ENCODE peak calls at places on chromosomes 16 and 17, in nine cellular contexts. A is naive B cell, K is heart right ventricle, R is cardiac septum, J is hypothalamus, N is substantia nigra, O is NCI-H2171, Z is GM04504, Y is caudate nucleus. U is an unnamed sample.

GRCh38 chr17:57335195-57335792 is 79.0 kb downstream of the MSI2 start:
- DNase-seq in R (no peak), Y (no peak), J (no peak), K (no peak), N (no peak), Z (no peak), A (no peak), O (no peak), U (no peak)

GRCh38 chr17:78759203-78759968 is 22.7 kb downstream of the CYTH1 start:
- DNase-seq in O (peak; percentile 40), N (no peak), J (no peak), Z (no peak), Y (no peak), R (peak; percentile 88), A (peak; percentile 86), K (peak; percentile 70), U (no peak)

GRCh38 chr16:27405546-27406451 is 3.8 kb downstream of the IL21R start:
- DNase-seq in J (no peak), K (no peak), O (no peak), Y (no peak), R (no peak), Z (no peak), A (no peak), N (no peak), U (no peak)

GRCh38 chr16:4556112-4556511 is at the start of gene C16orf96:
- DNase-seq in O (no peak), Z (no peak), R (no peak), A (no peak), K (no peak), N (no peak), J (no peak), Y (no peak), U (no peak)

GRCh38 chr17:79010304-79010646 is 711 bp upstream of the CANT1 start:
- DNase-seq in K (peak; percentile 14), O (no peak), A (no peak), Y (no peak), N (no peak), J (no peak), R (peak; percentile 73), Z (no peak), U (no peak)

GRCh38 chr16:62478903-62479458 is 442.7 kb upstream of the CDH8 start:
- DNase-seq in Z (no peak), J (no peak), R (no peak), A (no peak), N (no peak), K (no peak), O (no peak), Y (no peak), U (no peak)

GRCh38 chr17:79203657-79204056 is 129.0 kb downstream of the ENGASE start:
- DNase-seq in K (no peak), J (no peak), O (no peak), Z (no peak), A (no peak), N (no peak), R (no peak), Y (no peak), U (no peak)

GRCh38 chr16:29151317-29151716 is 166.5 kb downstream of the LAT start:
- DNase-seq in K (no peak), A (no peak), R (no peak), Z (no peak), J (no peak), Y (no peak), N (no peak), O (no peak), U (no peak)

GRCh38 chr16:56589141-56590039 is at the start of gene MT3:
- DNase-seq in K (peak; percentile 17), A (no peak), N (peak; percentile 85), O (no peak), J (peak; percentile 61), Z (no peak), Y (peak; percentile 64), R (no peak), U (peak; percentile 88)

GRCh38 chr17:50948711-50949110 is 82.6 kb upstream of the TOB1 start:
- DNase-seq in Z (no peak), R (peak; percentile 62), N (no peak), J (no peak), Y (no peak), O (no peak), K (no peak), A (no peak), U (no peak)

GRCh38 chr16:84207869-84208268 is 16.9 kb downstream of the ADAD2 start:
- DNase-seq in J (no peak), K (no peak), A (no peak), R (no peak), O (peak; percentile 15), N (no peak), Z (no peak), Y (no peak), U (no peak)

GRCh38 chr17:64146418-64147109 is 16.6 kb upstream of the ERN1 start:
- DNase-seq in A (peak; percentile 34), J (no peak), R (no peak), Z (no peak), O (no peak), Y (peak; percentile 44), N (peak; percentile 48), K (peak; percentile 60), U (peak; percentile 62)

GRCh38 chr17:65100316-65101140 is 36.6 kb upstream of the RGS9 start:
- DNase-seq in J (peak; percentile 72), Y (peak; percentile 80), O (peak; percentile 75), A (peak; percentile 79), K (peak; percentile 91), Z (no peak), R (peak; percentile 96), N (peak; percentile 78), U (peak; percentile 90)

GRCh38 chr16:84513111-84514065 is 8.9 kb upstream of the MEAK7 start:
- DNase-seq in R (no peak), A (no peak), O (no peak), Y (no peak), J (no peak), K (no peak), N (no peak), Z (no peak), U (no peak)

GRCh38 chr17:81317436-81317821 is 22.3 kb upstream of the SLC38A10 start:
- DNase-seq in K (no peak), O (no peak), A (no peak), Z (no peak), N (no peak), R (no peak), J (no peak), Y (no peak), U (no peak)

GRCh38 chr17:688100-688989 is 26.3 kb downstream of the VPS53 start:
- DNase-seq in Z (no peak), J (no peak), A (no peak), O (no peak), R (no peak), K (no peak), N (no peak), Y (no peak), U (no peak)

GRCh38 chr17:50575581-50576210 is 15.2 kb downstream of the CACNA1G start:
- DNase-seq in A (no peak), Y (no peak), R (no peak), N (no peak), Z (no peak), K (no peak), J (no peak), O (peak; percentile 34), U (no peak)

GRCh38 chr17:14048169-14048568 is 21.1 kb upstream of the COX10 start:
- DNase-seq in A (no peak), Y (no peak), N (no peak), Z (no peak), O (no peak), K (no peak), J (no peak), R (no peak), U (no peak)

GRCh38 chr17:31318298-31319190 is 2.9 kb downstream of the EVI2A start:
- DNase-seq in R (no peak), J (no peak), Z (no peak), Y (peak; percentile 36), A (peak; percentile 39), K (peak; percentile 30), O (no peak), N (peak; percentile 52), U (peak; percentile 67)

GRCh38 chr17:6570731-6571465 is 14.5 kb upstream of the PITPNM3 start:
- DNase-seq in J (no peak), A (no peak), Z (no peak), K (no peak), Y (no peak), O (no peak), R (no peak), N (no peak), U (no peak)

GRCh38 chr17:73841431-73842060 is 197.3 kb upstream of the SDK2 start:
- DNase-seq in A (no peak), Y (no peak), O (no peak), J (no peak), Z (no peak), N (no peak), K (no peak), R (no peak), U (peak; percentile 32)

GRCh38 chr17:77451271-77451893 is 310.6 kb downstream of the SEC14L1 start:
- DNase-seq in K (peak; percentile 79), Y (peak; percentile 72), R (peak; percentile 88), N (peak; percentile 82), Z (no peak), J (peak; percentile 61), O (peak; percentile 58), A (peak; percentile 58), U (peak; percentile 86)

GRCh38 chr17:36899250-36900129 is 37.8 kb upstream of the LHX1 start:
- DNase-seq in R (no peak), O (peak; percentile 55), K (no peak), Z (no peak), Y (no peak), A (no peak), N (no peak), J (no peak), U (no peak)

GRCh38 chr16:83473109-83473508 is 334.7 kb upstream of the HSBP1 start:
- DNase-seq in K (no peak), Y (no peak), R (no peak), N (no peak), Z (peak; percentile 47), J (no peak), O (no peak), A (no peak), U (no peak)

GRCh38 chr16:10906914-10907756 is 30.1 kb downstream of the CIITA start:
- DNase-seq in R (no peak), Y (no peak), N (peak; percentile 47), O (no peak), K (peak; percentile 70), A (no peak), J (no peak), Z (no peak), U (no peak)

GRCh38 chr17:42675984-42676423 is 790 bp downstream of the PLEKHH3 start:
- DNase-seq in Z (no peak), R (no peak), Y (no peak), A (no peak), K (peak; percentile 74), N (no peak), J (no peak), O (no peak), U (no peak)

GRCh38 chr16:17544785-17545184 is 74.0 kb upstream of the XYLT1 start:
- DNase-seq in K (no peak), J (no peak), Y (no peak), Z (no peak), O (no peak), N (no peak), R (no peak), A (no peak), U (no peak)

GRCh38 chr16:50304467-50305440 is 38.4 kb downstream of the ADCY7 start:
- DNase-seq in O (no peak), J (no peak), A (no peak), Y (no peak), R (peak; percentile 73), N (no peak), Z (no peak), K (no peak), U (peak; percentile 5)

GRCh38 chr17:64032081-64032480 is 11.6 kb upstream of the ICAM2 start:
- DNase-seq in O (no peak), R (no peak), J (no peak), Y (no peak), A (no peak), K (no peak), Z (no peak), N (no peak), U (peak; percentile 5)

GRCh38 chr16:62545039-62545438 is 508.8 kb upstream of the CDH8 start:
- DNase-seq in O (no peak), R (no peak), Y (no peak), A (no peak), J (no peak), K (no peak), N (no peak), Z (no peak), U (no peak)

U was measured in posterior cingulate gyrus.